ENCODE peak calls at places on chromosome 1, in four cellular contexts. N, Y, S and P are unnamed samples.

GRCh38 chr1:100960098-100960497 is 64.2 kb downstream of the SLC30A7 start:
- DNase-seq in N (no peak), Y (no peak), S (no peak), P (no peak)

GRCh38 chr1:104780470-104781078 is 1030.9 kb downstream of the AMY1C start:
- DNase-seq in N (no peak), Y (no peak), S (peak), P (peak)

GRCh38 chr1:33322870-33323585 is 2.1 kb upstream of the A3GALT2 start:
- DNase-seq in N (no peak), Y (no peak), S (no peak), P (no peak)

GRCh38 chr1:31509124-31510072 is 66.9 kb upstream of the TINAGL1 start:
- DNase-seq in N (no peak), Y (no peak), S (no peak), P (peak)

GRCh38 chr1:116847688-116848531 is 61.8 kb upstream of the PTGFRN start:
- DNase-seq in N (no peak), Y (no peak), S (no peak), P (no peak)

GRCh38 chr1:246689409-246689997 is 34.7 kb upstream of the SCCPDH start:
- DNase-seq in N (no peak), Y (peak), S (peak), P (peak)

GRCh38 chr1:17791055-17791390 is 35.9 kb downstream of the ACTL8 start:
- DNase-seq in N (no peak), Y (no peak), S (no peak), P (no peak)

GRCh38 chr1:55320891-55321290 is 105.7 kb upstream of the USP24 start:
- DNase-seq in N (no peak), Y (no peak), S (no peak), P (no peak)

GRCh38 chr1:169105087-169105433 is 1.4 kb upstream of the ATP1B1 start:
- DNase-seq in N (no peak), Y (no peak), S (no peak), P (peak)

GRCh38 chr1:176579087-176579486 is 116.1 kb downstream of the PAPPA2 start:
- DNase-seq in N (no peak), Y (no peak), S (no peak), P (no peak)

GRCh38 chr1:10250663-10251062 is 40.3 kb downstream of the KIF1B start:
- DNase-seq in N (no peak), Y (no peak), S (no peak), P (no peak)